ENCODE peak calls at places on chromosomes 4 and X, in ten cellular contexts. U, N, H, L, G, R, M, K, A and Z are unnamed samples.

GRCh38 chr4:184792950-184793555 is 32.7 kb downstream of the ACSL1 start:
- DNase-seq in R (peak; percentile 87), K (no peak), L (peak; percentile 97), M (no peak), A (peak; percentile 34), N (peak; percentile 96), H (no peak), G (no peak), U (no peak), Z (no peak)

GRCh38 chr4:185305979-185306442 is 89.7 kb downstream of the LRP2BP start:
- DNase-seq in G (no peak), N (peak; percentile 98), U (no peak), A (peak; percentile 63), L (peak; percentile 78), H (no peak), R (peak; percentile 99), M (no peak), K (no peak), Z (no peak)

GRCh38 chrX:9899640-9900075 is 67.5 kb upstream of the CLDN34 start:
- DNase-seq in M (no peak), L (peak; percentile 67), U (no peak), N (no peak), H (peak; percentile 24), K (no peak), G (peak; percentile 67), A (no peak), R (peak; percentile 48), Z (no peak)

GRCh38 chr4:182560358-182560757 is 317.2 kb downstream of the TENM3 start:
- DNase-seq in R (peak; percentile 46), G (no peak), A (no peak), U (no peak), L (peak; percentile 23), M (no peak), K (no peak), N (no peak), H (peak; percentile 19), Z (no peak)

GRCh38 chr4:184674011-184674410 is 24.5 kb downstream of the PRIMPOL start:
- DNase-seq in L (peak; percentile 28), M (no peak), K (no peak), A (no peak), H (no peak), R (no peak), N (no peak), G (no peak), U (no peak), Z (no peak)

GRCh38 chrX:153459976-153460375 is 10.4 kb downstream of the HAUS7 start:
- DNase-seq in L (peak; percentile 38), G (no peak), K (peak; percentile 14), N (peak; percentile 15), M (no peak), A (no peak), U (no peak), R (peak; percentile 54), H (no peak), Z (no peak)

GRCh38 chrX:108270739-108271396 is 167.4 kb downstream of the COL4A6 start:
- DNase-seq in G (no peak), K (no peak), U (no peak), M (no peak), H (no peak), A (no peak), N (peak; percentile 47), R (no peak), L (peak; percentile 59), Z (no peak)

GRCh38 chr4:129598582-129598981 is 502.6 kb downstream of the C4orf33 start:
- DNase-seq in L (no peak), U (no peak), N (no peak), M (no peak), K (no peak), G (no peak), R (no peak), A (no peak), H (no peak), Z (no peak)

GRCh38 chr4:72112514-72113156 is 80.8 kb downstream of the NPFFR2 start:
- DNase-seq in R (peak; percentile 23), H (no peak), K (no peak), L (peak; percentile 58), A (no peak), M (peak; percentile 2), U (no peak), G (no peak), N (peak; percentile 100), Z (no peak)

GRCh38 chr4:93337196-93337595 is 491.4 kb upstream of the ATOH1 start:
- DNase-seq in U (no peak), K (no peak), N (no peak), G (no peak), A (no peak), R (no peak), L (no peak), H (no peak), M (no peak), Z (no peak)

GRCh38 chr4:78951862-78952472 is 12.7 kb upstream of the PAQR3 start:
- DNase-seq in L (peak; percentile 60), N (peak; percentile 42), M (peak; percentile 13), H (peak; percentile 36), K (no peak), A (peak; percentile 10), R (peak; percentile 21), U (no peak), G (no peak), Z (no peak)

GRCh38 chrX:150692837-150693781 is at the start of gene MTMR1:
- DNase-seq in G (peak; percentile 64), N (no peak), U (peak; percentile 33), M (peak; percentile 33), H (peak; percentile 51), R (no peak), A (no peak), L (no peak), K (peak; percentile 42), Z (peak; percentile 43)

GRCh38 chr4:4401049-4401448 is 14.1 kb downstream of the NSG1 start:
- DNase-seq in H (no peak), M (no peak), R (no peak), N (no peak), L (no peak), G (no peak), U (no peak), K (peak; percentile 7), A (no peak), Z (no peak)

GRCh38 chr4:151559595-151559994 is 150.6 kb downstream of the FHIP1A start:
- DNase-seq in M (no peak), R (no peak), H (no peak), L (no peak), K (no peak), G (no peak), U (no peak), A (no peak), N (no peak), Z (no peak)

GRCh38 chr4:151561551-151562256 is 152.7 kb downstream of the FHIP1A start:
- DNase-seq in R (peak; percentile 10), N (no peak), G (no peak), M (no peak), U (no peak), A (no peak), L (peak; percentile 11), H (no peak), K (no peak), Z (no peak)

GRCh38 chr4:151555151-151555945 is 146.4 kb downstream of the FHIP1A start:
- DNase-seq in A (no peak), K (no peak), G (no peak), N (peak; percentile 85), M (no peak), H (no peak), L (no peak), R (no peak), U (no peak), Z (no peak)

GRCh38 chr4:151563194-151563593 is 154.2 kb downstream of the FHIP1A start:
- DNase-seq in R (no peak), A (no peak), K (no peak), L (no peak), U (no peak), M (no peak), N (peak; percentile 62), H (no peak), G (no peak), Z (no peak)

DNA sequence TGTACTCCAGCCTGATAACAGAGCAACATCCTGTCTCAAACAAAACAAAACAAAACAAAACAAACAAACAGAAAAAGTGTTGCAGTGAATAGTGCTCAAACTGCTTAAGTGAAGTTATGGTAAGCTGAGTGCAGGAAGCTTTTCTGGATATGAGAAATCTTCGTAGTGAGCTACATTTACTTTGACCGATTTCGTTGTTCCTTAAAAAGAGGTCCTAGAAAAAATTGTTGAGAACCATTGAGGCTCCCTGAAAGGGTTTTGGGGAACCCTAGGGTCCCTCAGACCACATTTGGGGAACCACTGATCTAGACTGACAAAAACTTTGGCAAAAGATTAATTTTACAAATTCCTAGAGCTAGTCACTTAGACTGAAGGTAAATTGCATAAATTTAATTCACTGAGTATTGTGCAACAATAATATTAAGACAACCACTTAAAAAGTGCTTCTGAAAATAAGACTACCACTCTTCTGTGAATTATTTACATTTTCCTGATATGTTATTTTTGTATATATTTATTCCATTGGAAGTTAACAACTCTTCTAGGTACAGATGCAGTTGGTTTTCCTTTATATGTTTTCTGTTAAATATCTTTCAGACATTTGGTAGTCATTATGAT is 149.6 kb downstream of the FHIP1A start:
- DNase-seq in H (no peak), G (no peak), M (no peak), N (no peak), U (no peak), R (no peak), K (no peak), L (no peak), A (no peak), Z (no peak)
- TF ChIP-seq CTCF in H (no peak), G (no peak), M (no peak), N (no peak), U (no peak), R (no peak), K (no peak), L (no peak), A (no peak), Z (no peak)

DNA sequence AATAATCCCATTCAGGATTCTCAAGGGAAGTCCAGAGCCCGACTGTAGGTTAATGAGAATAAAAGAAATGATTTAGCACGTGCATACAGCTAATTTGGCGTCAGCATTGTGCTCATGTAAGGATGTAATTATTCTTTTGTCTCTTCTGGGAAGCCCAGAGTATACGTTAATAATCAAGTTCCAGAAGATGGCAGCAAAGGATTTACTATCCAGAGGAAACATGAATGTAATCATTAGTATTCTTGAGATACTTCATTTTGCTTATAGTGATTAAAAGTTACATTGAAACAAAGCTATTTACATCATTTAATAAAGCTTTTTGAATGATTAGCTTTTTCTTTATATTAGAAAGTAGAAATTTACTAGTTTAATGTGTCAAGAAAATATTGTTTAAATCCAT is 27.1 kb upstream of the MAP9 start:
- DNase-seq in U (no peak), A (peak; percentile 15), R (peak; percentile 62), G (no peak), L (peak; percentile 81), M (peak; percentile 6), K (no peak), N (peak; percentile 68), H (no peak), Z (no peak)
- TF ChIP-seq CTCF in U (no peak), A (peak; percentile 43), R (peak; percentile 62), G (no peak), L (peak; percentile 40), M (peak; percentile 53), K (peak; percentile 68), N (peak; percentile 5), H (no peak), Z (no peak)

GRCh38 chr4:103011378-103012025 is 8.0 kb downstream of the SLC9B1 start:
- DNase-seq in N (peak; percentile 82), R (peak; percentile 7), H (no peak), M (no peak), K (no peak), G (peak; percentile 48), L (peak; percentile 17), U (no peak), A (no peak), Z (no peak)
- TF ChIP-seq CTCF in N (no peak), R (peak; percentile 30), H (no peak), M (no peak), K (no peak), G (no peak), L (no peak), U (no peak), A (no peak), Z (no peak)

GRCh38 chr4:8901335-8901734 is 29.7 kb upstream of the HMX1 start:
- DNase-seq in K (no peak), H (no peak), L (no peak), U (no peak), A (no peak), R (no peak), N (no peak), M (no peak), G (no peak), Z (no peak)
- TF ChIP-seq CTCF in K (no peak), H (no peak), L (no peak), U (no peak), A (no peak), R (no peak), N (no peak), M (no peak), G (no peak), Z (no peak)